ENCODE peak calls at places on chromosomes 4 and X, in ten cellular contexts. F, H, J, C, Z, P, E, A, V and S are unnamed samples.

GRCh38 chrX:139738581-139738980 is 30.6 kb upstream of the MCF2 start:
- DNase-seq in A (peak; percentile 25), C (no peak), H (no peak), E (no peak), P (no peak), F (no peak), Z (no peak), J (no peak), V (peak; percentile 81), S (no peak)

GRCh38 chr4:15344041-15344440 is 83.8 kb upstream of the C1QTNF7 start:
- DNase-seq in V (no peak), J (peak; percentile 12), H (no peak), E (no peak), F (no peak), C (no peak), Z (no peak), P (no peak), A (peak; percentile 94), S (no peak)

GRCh38 chr4:151331276-151332042 is 6.1 kb upstream of the SH3D19 start:
- DNase-seq in Z (no peak), A (no peak), E (no peak), H (no peak), V (peak; percentile 81), F (no peak), P (no peak), C (no peak), J (no peak), S (no peak)

GRCh38 chrX:139204903-139205667 is 325.5 kb upstream of the F9 start:
- DNase-seq in F (no peak), J (no peak), C (peak; percentile 58), Z (no peak), H (peak; percentile 5), V (peak; percentile 68), A (no peak), P (peak; percentile 70), E (peak; percentile 60), S (peak; percentile 51)

GRCh38 chrX:148530464-148531077 is 30.2 kb downstream of the AFF2 start:
- DNase-seq in F (no peak), V (peak; percentile 2), Z (no peak), J (peak; percentile 18), A (peak; percentile 43), C (no peak), P (no peak), E (no peak), H (peak; percentile 8), S (no peak)

GRCh38 chrX:150421816-150422215 is 58.7 kb downstream of the MAMLD1 start:
- DNase-seq in Z (no peak), H (no peak), P (no peak), C (peak; percentile 34), F (no peak), E (no peak), A (peak; percentile 34), J (no peak), V (no peak), S (no peak)

GRCh38 chrX:45775462-45775861 is 574.8 kb upstream of the DIPK2B start:
- DNase-seq in J (no peak), C (no peak), E (no peak), F (no peak), A (peak; percentile 65), Z (no peak), H (no peak), P (no peak), V (peak; percentile 77), S (no peak)

GRCh38 chr4:58679051-58679450 is 1568.9 kb upstream of the IGFBP7 start:
- DNase-seq in J (no peak), Z (no peak), A (no peak), P (no peak), H (no peak), E (no peak), C (no peak), V (no peak), F (no peak), S (no peak)

GRCh38 chr4:7638984-7639789 is 204.5 kb upstream of the PSAPL1 start:
- DNase-seq in V (no peak), J (no peak), Z (no peak), P (no peak), A (no peak), E (no peak), H (no peak), C (no peak), F (no peak), S (no peak)

GRCh38 chrX:111164728-111165127 is 68.7 kb downstream of the PAK3 start:
- DNase-seq in P (no peak), V (no peak), J (no peak), A (no peak), H (no peak), C (no peak), E (peak; percentile 37), Z (peak; percentile 13), F (peak; percentile 23), S (no peak)

GRCh38 chr4:152936446-152937279 is 540 bp downstream of the FHDC1 start:
- DNase-seq in P (peak; percentile 59), H (peak; percentile 22), V (peak; percentile 11), A (no peak), F (no peak), J (no peak), E (peak; percentile 33), Z (no peak), C (peak; percentile 18), S (peak; percentile 56)

GRCh38 chr4:2500547-2500946 is 31.6 kb downstream of the RNF4 start:
- DNase-seq in F (no peak), A (no peak), V (peak; percentile 37), P (no peak), C (no peak), H (no peak), J (no peak), Z (no peak), E (no peak), S (no peak)

GRCh38 chrX:48278958-48279357 is 23.8 kb downstream of the SSX1 start:
- DNase-seq in F (no peak), V (peak; percentile 85), P (no peak), J (no peak), A (no peak), E (no peak), C (peak; percentile 11), Z (no peak), H (no peak), S (no peak)

GRCh38 chr4:148980782-148981181 is 538.6 kb upstream of the NR3C2 start:
- DNase-seq in H (no peak), F (no peak), Z (no peak), J (no peak), V (no peak), E (no peak), P (no peak), A (no peak), C (no peak), S (no peak)

GRCh38 chrX:138745215-138745614 is 33.7 kb upstream of the FGF13 start:
- DNase-seq in C (no peak), P (peak; percentile 39), J (peak; percentile 57), Z (peak; percentile 13), E (peak; percentile 36), H (peak; percentile 6), V (peak; percentile 53), F (no peak), A (peak; percentile 64), S (peak; percentile 37)

GRCh38 chr4:30172416-30172815 is 547.8 kb upstream of the PCDH7 start:
- DNase-seq in H (no peak), J (no peak), F (no peak), E (no peak), V (no peak), C (no peak), A (peak; percentile 58), Z (no peak), P (no peak), S (no peak)

GRCh38 chr4:184680698-184681097 is 31.2 kb downstream of the PRIMPOL start:
- DNase-seq in A (no peak), Z (no peak), F (no peak), C (no peak), J (no peak), H (no peak), V (no peak), P (no peak), E (no peak), S (peak; percentile 80)

GRCh38 chrX:9293903-9294302 is 171.0 kb upstream of the TBL1X start:
- DNase-seq in C (no peak), A (no peak), F (no peak), H (no peak), J (no peak), P (no peak), E (no peak), Z (no peak), V (no peak), S (no peak)

GRCh38 chr4:9925750-9926439 is 95.4 kb downstream of the SLC2A9 start:
- DNase-seq in E (peak; percentile 55), V (no peak), C (no peak), A (no peak), J (no peak), F (no peak), Z (peak; percentile 90), P (no peak), H (no peak), S (no peak)